ENCODE peak calls at places on chromosome 5, in five cellular contexts. X is HepG2, F is HCT116, A is stomach, S is breast epithelium. L is an unnamed sample.

GRCh38 chr5:56610093-56610698 is 205.2 kb upstream of the MAP3K1 start:
- DNase-seq in S (no peak), F (no peak), A (no peak), X (no peak), L (no peak)

GRCh38 chr5:94471496-94471895 is 146.9 kb downstream of the KIAA0825 start:
- DNase-seq in F (no peak), X (no peak), A (no peak), S (no peak), L (no peak)

GRCh38 chr5:128876848-128877387 is 88.4 kb upstream of the SLC27A6 start:
- DNase-seq in A (no peak), S (no peak), X (no peak), F (no peak), L (no peak)

GRCh38 chr5:31161772-31162171 is 31.7 kb upstream of the CDH6 start:
- DNase-seq in A (no peak), F (no peak), S (no peak), X (peak), L (no peak)

GRCh38 chr5:174348582-174348981 is 303.1 kb downstream of the NSG2 start:
- DNase-seq in X (no peak), F (no peak), A (no peak), S (no peak), L (no peak)

GRCh38 chr5:154477382-154478223 is 424 bp downstream of the HAND1 start:
- DNase-seq in A (no peak), F (no peak), X (no peak), S (no peak), L (no peak)

GRCh38 chr5:80860934-80861613 is 99.1 kb upstream of the RASGRF2 start:
- DNase-seq in F (no peak), X (no peak), S (no peak), A (no peak), L (no peak)

GRCh38 chr5:170306381-170306790 is 8.8 kb upstream of the LCP2 start:
- DNase-seq in S (no peak), F (no peak), X (no peak), A (peak), L (peak)

GRCh38 chr5:39794511-39794910 is 369.7 kb upstream of the DAB2 start:
- DNase-seq in A (no peak), X (no peak), F (no peak), S (no peak), L (no peak)

GRCh38 chr5:134503088-134503936 is 22.2 kb upstream of the JADE2 start:
- DNase-seq in S (no peak), X (peak), F (peak), A (peak), L (peak)
- TF ChIP-seq POLR2A in S (no peak), X (peak), F (no peak), A (no peak), L (no peak)

GRCh38 chr5:157236423-157236822 is 29.5 kb upstream of the CYFIP2 start:
- DNase-seq in X (no peak), F (no peak), A (no peak), S (no peak), L (no peak)
- TF ChIP-seq POLR2AphosphoS5 in X (no peak), F (no peak), A (no peak), S (no peak), L (no peak)

GRCh38 chr5:14707811-14708210 is 43.3 kb downstream of the OTULIN start:
- DNase-seq in F (no peak), X (no peak), A (no peak), S (no peak), L (no peak)
- H3K27ac ChIP-seq in F (no peak), X (no peak), A (no peak), S (no peak), L (peak)

GRCh38 chr5:42991477-42992034 is 48.6 kb downstream of the ANXA2R start:
- DNase-seq in S (no peak), X (no peak), F (no peak), A (no peak), L (no peak)

GRCh38 chr5:42990892-42991291 is 49.2 kb downstream of the ANXA2R start:
- DNase-seq in F (no peak), X (no peak), A (no peak), S (no peak), L (no peak)

GRCh38 chr5:42994285-42995151 is 45.6 kb downstream of the ANXA2R start:
- DNase-seq in X (peak), F (peak), A (peak), S (no peak), L (no peak)

GRCh38 chr5:42993516-42994284 is 46.4 kb downstream of the ANXA2R start:
- DNase-seq in A (no peak), S (no peak), X (no peak), F (no peak), L (no peak)

GRCh38 chr5:42992035-42992570 is 48.0 kb downstream of the ANXA2R start:
- DNase-seq in S (peak), A (peak), X (peak), F (peak), L (no peak)
- TF ChIP-seq POLR2A in S (peak), A (no peak), X (peak), F (no peak), L (no peak)

GRCh38 chr5:150448353-150448752 is 1.2 kb downstream of the RPS14 start:
- DNase-seq in F (no peak), S (no peak), A (no peak), X (no peak), L (no peak)
- TF ChIP-seq POLR2AphosphoS5 in F (no peak), S (no peak), A (no peak), X (no peak), L (no peak)

DNA sequence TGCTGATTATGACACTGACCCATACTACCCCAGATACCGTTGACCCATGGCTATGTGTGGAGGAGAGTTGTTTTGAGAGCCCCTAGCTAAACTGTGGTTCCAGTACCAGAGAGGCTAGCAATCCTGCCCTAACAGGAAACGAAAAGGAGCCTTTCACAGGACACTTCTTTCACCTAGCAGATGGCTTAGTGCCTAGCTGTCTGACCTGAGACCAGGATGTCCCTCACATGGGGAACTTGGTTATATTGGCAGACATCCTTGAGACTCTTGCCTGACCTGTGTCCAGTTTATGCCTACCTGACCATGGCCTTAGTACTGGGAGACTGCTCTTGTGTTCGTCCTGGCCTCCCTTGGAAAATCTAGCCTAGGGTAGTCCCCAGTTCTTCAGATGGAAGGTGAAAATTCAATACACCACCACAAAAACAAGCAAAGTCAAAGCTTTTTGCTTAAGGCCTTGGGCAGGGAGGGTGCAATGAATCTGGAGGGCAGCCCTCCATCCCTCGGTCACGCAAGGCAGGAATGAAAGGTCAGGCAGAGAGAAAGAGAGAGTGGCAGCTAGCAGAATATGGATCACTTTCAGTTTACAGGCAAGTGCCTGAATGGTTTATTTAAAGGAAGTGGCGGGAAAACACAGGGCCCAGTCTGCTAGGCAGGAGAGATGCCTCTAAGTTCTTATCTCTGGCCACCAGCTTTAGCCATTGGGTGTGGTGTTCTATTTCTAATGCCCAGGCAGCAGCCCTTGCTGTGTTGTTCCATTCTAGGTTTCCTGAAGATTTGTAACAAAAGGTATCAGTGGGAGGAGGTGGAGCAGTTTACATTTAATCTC is 16.4 kb upstream of the ZNF474 start:
- DNase-seq in A (no peak), X (no peak), F (no peak), S (no peak), L (no peak)
- H3K27ac ChIP-seq in A (no peak), X (no peak), F (no peak), S (no peak), L (no peak)

GRCh38 chr5:142769793-142770649 is at the start of gene ARHGAP26:
- DNase-seq in X (peak), S (peak), F (peak), A (peak), L (peak)
- TF ChIP-seq POLR2A in X (peak), S (peak), F (peak), A (no peak), L (peak)

GRCh38 chr5:132358760-132359159 is 10.8 kb upstream of the SLC22A5 start:
- DNase-seq in S (no peak), A (no peak), X (no peak), F (no peak), L (no peak)

GRCh38 chr5:132353593-132353992 is 15.9 kb upstream of the SLC22A5 start:
- DNase-seq in A (no peak), S (no peak), F (no peak), X (no peak), L (no peak)

GRCh38 chr5:132354828-132355765 is 14.4 kb upstream of the SLC22A5 start:
- DNase-seq in F (no peak), X (no peak), S (no peak), A (no peak), L (no peak)

DNA sequence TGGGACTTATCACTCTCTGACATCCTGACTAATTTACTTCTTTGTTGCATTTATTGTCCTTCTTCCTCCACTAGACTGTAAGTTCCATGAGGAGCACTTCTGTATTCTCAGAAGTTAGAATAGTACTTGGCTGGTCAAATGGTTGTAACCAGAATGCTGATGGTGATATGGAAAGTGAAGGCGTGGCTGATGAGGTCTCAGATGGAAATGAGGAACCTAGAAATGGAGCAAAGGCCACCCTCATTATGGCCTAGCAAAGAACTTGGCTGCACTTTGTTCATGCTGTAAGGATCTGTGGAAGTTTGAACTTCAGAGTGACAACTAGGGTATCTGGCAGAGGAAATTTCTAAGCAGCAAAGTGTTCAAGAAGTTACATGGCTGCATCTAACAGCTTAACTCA is 15.1 kb upstream of the SLC22A5 start:
- DNase-seq in X (no peak), F (no peak), S (no peak), A (no peak), L (no peak)
- TF ChIP-seq POLR2AphosphoS5 in X (no peak), F (no peak), S (no peak), A (no peak), L (no peak)